ENCODE peak calls at places on chromosomes 5 and 9, in seven cellular contexts. M is chondrocyte, I is heart left ventricle, W is AG09319, S is mesothelial cell of epicardium, K is epithelial cell of esophagus, Y is tibial artery. U is an unnamed sample.

GRCh38 chr5:6822556-6823343 is 109.5 kb downstream of the TENT4A start:
- DNase-seq in M (peak; percentile 82), Y (no peak), S (no peak), K (no peak), I (no peak), W (no peak), U (no peak)

GRCh38 chr9:122007837-122008236 is 85.3 kb downstream of the TTLL11 start:
- DNase-seq in Y (no peak), W (no peak), I (no peak), S (no peak), K (no peak), M (no peak), U (no peak)

GRCh38 chr5:154793599-154794524 is 38.7 kb downstream of the LARP1 start:
- DNase-seq in Y (peak; percentile 60), S (no peak), I (no peak), M (no peak), K (no peak), W (no peak), U (no peak)

GRCh38 chr5:59598547-59598874 is 295.0 kb downstream of the PDE4D start:
- DNase-seq in M (no peak), Y (no peak), S (no peak), K (no peak), I (no peak), W (no peak), U (no peak)

GRCh38 chr5:90279091-90279490 is 130.5 kb downstream of the CETN3 start:
- DNase-seq in K (no peak), I (no peak), S (no peak), W (no peak), M (no peak), Y (no peak), U (no peak)

GRCh38 chr5:143576721-143577484 is 173.4 kb upstream of the NR3C1 start:
- DNase-seq in M (no peak), Y (no peak), K (peak; percentile 69), S (peak; percentile 81), I (no peak), W (no peak), U (no peak)

GRCh38 chr9:109440797-109441287 is 57.3 kb downstream of the PTPN3 start:
- DNase-seq in Y (no peak), I (peak; percentile 45), W (peak; percentile 61), M (no peak), K (peak; percentile 89), S (peak; percentile 48), U (peak; percentile 51)

GRCh38 chr9:72396247-72397091 is 31.5 kb upstream of the ZFAND5 start:
- DNase-seq in K (peak; percentile 81), I (no peak), M (no peak), Y (no peak), W (peak; percentile 30), S (no peak), U (no peak)

GRCh38 chr9:129584136-129584535 is 36.8 kb downstream of the C9orf50 start:
- DNase-seq in I (peak; percentile 79), Y (peak; percentile 77), W (no peak), S (no peak), M (no peak), K (peak; percentile 81), U (peak; percentile 49)

GRCh38 chr9:86079421-86080111 is 19.8 kb downstream of the GOLM1 start:
- DNase-seq in S (no peak), K (peak; percentile 91), M (no peak), W (no peak), I (no peak), Y (no peak), U (no peak)

GRCh38 chr5:105684799-105685198 is 1985.9 kb downstream of the EFNA5 start:
- DNase-seq in I (no peak), Y (no peak), K (no peak), S (no peak), W (no peak), M (no peak), U (no peak)

GRCh38 chr5:178793156-178793555 is 62.7 kb upstream of the ZNF354A start:
- DNase-seq in K (peak; percentile 45), I (no peak), Y (peak; percentile 48), W (no peak), M (peak; percentile 71), S (no peak), U (peak; percentile 27)

GRCh38 chr5:33166522-33166921 is 274.2 kb upstream of the TARS1 start:
- DNase-seq in M (no peak), I (no peak), S (no peak), W (no peak), Y (no peak), K (no peak), U (no peak)

GRCh38 chr5:80516826-80517225 is 28.9 kb downstream of the FAM151B start:
- DNase-seq in W (peak; percentile 10), K (peak; percentile 92), S (no peak), M (no peak), Y (no peak), I (no peak), U (no peak)

GRCh38 chr9:122168356-122168755 is 8.6 kb downstream of the MORN5 start:
- DNase-seq in W (no peak), K (no peak), Y (no peak), M (no peak), S (no peak), I (no peak), U (no peak)

GRCh38 chr5:178318382-178318781 is 85.8 kb upstream of the PHYKPL start:
- DNase-seq in K (no peak), M (peak; percentile 60), W (no peak), I (no peak), Y (no peak), S (no peak), U (no peak)

GRCh38 chr5:149561848-149562247 is 10.6 kb upstream of the CSNK1A1 start:
- DNase-seq in W (peak; percentile 83), I (peak; percentile 40), S (no peak), Y (no peak), K (peak; percentile 95), M (no peak), U (no peak)

GRCh38 chr9:136305822-136306690 is 2.2 kb upstream of the CCDC187 start:
- DNase-seq in I (no peak), M (no peak), K (no peak), W (no peak), Y (no peak), S (no peak), U (no peak)

GRCh38 chr9:121285835-121286687 is 18.1 kb downstream of the GSN start:
- DNase-seq in W (no peak), M (peak; percentile 71), I (peak; percentile 80), Y (peak; percentile 92), K (peak; percentile 70), S (no peak), U (no peak)

GRCh38 chr5:67648201-67648671 is 451.6 kb upstream of the CD180 start:
- DNase-seq in W (peak; percentile 88), Y (peak; percentile 91), K (no peak), I (peak; percentile 75), S (no peak), M (peak; percentile 77), U (no peak)

GRCh38 chr5:177439518-177440053 is 7.0 kb upstream of the PRR7 start:
- DNase-seq in K (no peak), M (no peak), Y (no peak), W (no peak), S (no peak), I (no peak), U (no peak)

DNA sequence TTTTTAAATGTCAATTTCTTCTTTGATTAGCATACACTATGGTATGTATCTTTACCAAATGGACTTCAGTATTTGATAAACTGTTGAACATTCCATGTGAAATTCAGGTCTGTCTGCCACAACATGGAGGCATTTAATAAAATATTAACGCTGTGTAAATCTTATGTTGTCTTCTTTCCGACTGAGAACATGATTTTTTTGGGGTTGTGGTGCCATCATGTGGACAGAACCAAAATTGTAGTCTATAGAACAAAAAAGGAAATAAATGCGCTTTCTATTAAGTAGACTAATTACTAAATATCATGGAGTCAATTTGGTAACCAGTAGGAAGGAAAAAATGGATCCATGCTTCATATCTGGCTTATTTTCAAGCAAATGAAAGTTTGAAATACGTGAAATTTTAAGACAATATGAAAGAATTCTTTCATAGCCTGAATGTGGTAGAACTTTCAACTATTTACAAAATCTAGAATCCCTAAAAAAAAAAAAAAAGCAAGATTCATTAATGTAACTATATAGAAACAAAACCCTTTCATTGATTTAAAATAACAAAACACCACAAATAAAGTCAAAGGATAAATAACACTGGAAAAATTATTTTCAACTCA is 2.8 kb upstream of the PLK2 start:
- DNase-seq in M (no peak), K (peak; percentile 77), S (no peak), W (peak; percentile 22), Y (no peak), I (peak; percentile 20), U (peak; percentile 48)
- TF ChIP-seq CTCF in M (peak; percentile 91), K (peak; percentile 54), S (peak; percentile 82), W (peak; percentile 44), Y (peak; percentile 76), I (peak; percentile 57), U (peak; percentile 88)

DNA sequence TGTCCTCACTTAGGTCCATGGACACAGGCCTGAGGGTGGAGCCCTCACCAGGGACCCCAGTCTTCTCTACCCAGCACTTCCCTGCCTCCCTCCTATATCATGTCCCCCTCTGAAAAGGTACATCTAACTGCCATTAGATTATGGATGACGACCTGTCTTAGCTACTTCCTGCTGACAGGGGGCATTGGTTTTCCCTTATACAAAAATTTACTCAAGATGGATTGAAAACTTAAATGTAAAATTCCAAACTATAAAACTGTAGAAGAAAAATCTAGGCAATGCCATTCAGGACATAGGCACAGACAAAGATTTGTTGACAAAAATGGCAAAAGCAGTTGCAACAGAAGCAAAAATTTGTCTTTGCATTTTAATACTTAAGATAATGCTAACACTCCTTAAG is 623.2 kb upstream of the FAM174A start:
- DNase-seq in K (no peak), W (no peak), S (no peak), Y (no peak), M (no peak), I (no peak), U (no peak)
- TF ChIP-seq CTCF in K (no peak), W (no peak), S (no peak), Y (no peak), M (no peak), I (no peak), U (peak; percentile 27)

DNA sequence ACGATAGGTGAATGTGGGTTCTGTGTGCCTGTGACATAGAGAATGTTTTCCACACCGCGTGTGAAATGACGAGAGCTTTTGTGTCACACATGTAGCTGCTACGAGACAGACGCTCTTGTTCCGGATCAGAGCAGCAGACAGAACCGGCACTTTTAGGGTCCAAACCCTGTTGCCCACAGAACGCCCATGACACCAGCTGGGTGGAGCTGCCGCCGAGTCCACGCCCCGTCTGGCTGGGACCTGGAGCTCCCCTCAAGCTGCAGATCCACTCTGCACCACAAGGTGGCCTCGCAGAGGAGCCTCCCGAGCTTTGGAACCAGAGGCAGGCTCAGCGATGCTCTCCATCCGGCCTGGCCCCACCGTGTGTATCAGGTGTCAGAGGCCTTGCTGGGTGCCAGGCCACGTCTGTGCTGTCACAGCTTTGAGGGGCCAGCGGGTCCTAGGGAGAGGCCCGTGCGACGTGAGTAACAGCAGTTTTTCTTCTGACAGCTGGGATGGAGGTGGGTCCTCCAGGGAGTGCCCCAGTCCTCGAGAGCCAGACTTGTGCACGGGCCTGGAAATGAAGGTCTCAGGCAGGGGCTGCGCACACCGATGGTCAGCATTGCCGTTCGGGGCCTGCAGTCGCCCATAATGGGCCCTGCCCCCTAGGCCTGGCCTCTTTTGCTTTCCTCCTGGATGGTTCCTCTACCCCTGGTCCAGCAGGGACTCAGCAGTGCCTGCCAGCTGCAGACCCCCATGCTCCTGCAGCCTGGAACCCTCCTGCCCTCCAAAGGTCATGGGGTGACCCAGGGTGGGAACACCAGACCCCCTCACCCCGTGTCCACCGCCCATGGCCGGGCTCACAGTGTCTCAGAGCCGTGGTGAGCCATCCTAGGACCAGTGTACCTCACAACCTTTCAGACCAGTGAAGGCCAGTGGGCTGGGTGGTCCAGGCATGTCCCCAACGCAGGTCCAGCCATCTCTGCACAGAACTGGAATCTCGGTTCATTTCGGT is 2.5 kb upstream of the LRRC14B start:
- DNase-seq in Y (peak; percentile 90), W (peak; percentile 58), I (peak; percentile 83), S (peak; percentile 90), K (peak; percentile 82), M (peak; percentile 96), U (peak; percentile 90)
- TF ChIP-seq CTCF in Y (peak; percentile 92), W (peak; percentile 92), I (peak; percentile 88), S (peak; percentile 91), K (peak; percentile 94), M (peak; percentile 94), U (peak; percentile 96)

GRCh38 chr9:16870606-16871357 is at the start of gene BNC2:
- DNase-seq in S (peak; percentile 78), I (peak; percentile 44), M (no peak), K (no peak), W (no peak), Y (peak; percentile 75), U (peak; percentile 75)
- TF ChIP-seq CTCF in S (no peak), I (no peak), M (peak; percentile 57), K (no peak), W (peak; percentile 9), Y (no peak), U (no peak)